ENCODE peak calls at places on chromosomes 7 and 10, in nine cellular contexts. V is PC-3, Z is GM23338, M is fibroblast of lung, A is mammary epithelial cell, H is PC-9, Q is K562, S is GM23248, E is A549. Y is an unnamed sample.

GRCh38 chr7:102813256-102814024 is 64.6 kb downstream of the FAM185A start:
- DNase-seq in V (no peak), Z (no peak), M (no peak), A (peak), H (no peak), Q (no peak), S (no peak), E (no peak), Y (peak)

GRCh38 chr7:69617364-69617763 is 19.1 kb downstream of the AUTS2 start:
- DNase-seq in V (no peak), Z (peak), M (no peak), A (no peak), H (no peak), Q (no peak), S (no peak), E (no peak), Y (no peak)

GRCh38 chr10:33186150-33186549 is 148.3 kb downstream of the NRP1 start:
- DNase-seq in V (no peak), Z (no peak), M (no peak), A (no peak), H (no peak), Q (no peak), S (no peak), E (no peak), Y (no peak)

GRCh38 chr7:70693690-70694356 is 438.1 kb upstream of the GALNT17 start:
- DNase-seq in V (no peak), Z (peak), M (peak), A (peak), H (no peak), Q (no peak), S (peak), E (peak), Y (no peak)

GRCh38 chr10:68558478-68558877 is 1.7 kb upstream of the TET1 start:
- DNase-seq in V (no peak), Z (no peak), M (no peak), A (no peak), H (no peak), Q (no peak), S (no peak), E (no peak), Y (no peak)

GRCh38 chr10:6211341-6212265 is 8.9 kb downstream of the PFKFB3 start:
- DNase-seq in V (no peak), Z (peak), M (peak), A (no peak), H (no peak), Q (no peak), S (peak), E (peak), Y (no peak)

GRCh38 chr7:22728416-22729029 is 1.5 kb downstream of the IL6 start:
- DNase-seq in V (peak), Z (peak), M (peak), A (peak), H (peak), Q (peak), S (peak), E (peak), Y (peak)

GRCh38 chr7:124779194-124779593 is 13.6 kb upstream of the GPR37 start:
- DNase-seq in V (no peak), Z (no peak), M (no peak), A (peak), H (no peak), Q (no peak), S (no peak), E (no peak), Y (no peak)

GRCh38 chr7:77913977-77914607 is 115.5 kb downstream of the PHTF2 start:
- DNase-seq in V (no peak), Z (no peak), M (no peak), A (no peak), H (no peak), Q (peak), S (no peak), E (no peak), Y (no peak)

GRCh38 chr10:104441601-104442000 is 88.0 kb downstream of the CFAP58 start:
- DNase-seq in V (peak), Z (no peak), M (peak), A (peak), H (no peak), Q (no peak), S (peak), E (peak), Y (no peak)

GRCh38 chr10:131180086-131180485 is 131.4 kb downstream of the TCERG1L start:
- DNase-seq in V (no peak), Z (no peak), M (no peak), A (no peak), H (no peak), Q (no peak), S (no peak), E (no peak), Y (no peak)

GRCh38 chr10:112587709-112588108 is 140.7 kb downstream of the VTI1A start:
- DNase-seq in V (no peak), Z (peak), M (no peak), A (no peak), H (no peak), Q (no peak), S (peak), E (no peak), Y (no peak)

GRCh38 chr10:116829711-116830110 is 19.6 kb upstream of the ENO4 start:
- DNase-seq in V (no peak), Z (no peak), M (no peak), A (no peak), H (no peak), Q (no peak), S (no peak), E (no peak), Y (no peak)

GRCh38 chr10:92264249-92264648 is 26.6 kb downstream of the CPEB3 start:
- DNase-seq in V (no peak), Z (no peak), M (no peak), A (no peak), H (no peak), Q (no peak), S (no peak), E (no peak), Y (no peak)

GRCh38 chr7:107327986-107328569 is 141.8 kb upstream of the GPR22 start:
- DNase-seq in V (peak), Z (no peak), M (no peak), A (peak), H (peak), Q (no peak), S (peak), E (peak), Y (no peak)

GRCh38 chr7:24216576-24217116 is 67.3 kb upstream of the NPY start:
- DNase-seq in V (peak), Z (no peak), M (peak), A (peak), H (peak), Q (no peak), S (peak), E (no peak), Y (no peak)

GRCh38 chr7:140391634-140392033 is 6.7 kb downstream of the SLC37A3 start:
- DNase-seq in V (no peak), Z (no peak), M (no peak), A (no peak), H (no peak), Q (peak), S (no peak), E (no peak), Y (no peak)

GRCh38 chr10:4801405-4801804 is 24.6 kb upstream of the AKR1E2 start:
- DNase-seq in V (no peak), Z (peak), M (no peak), A (no peak), H (no peak), Q (no peak), S (no peak), E (no peak), Y (no peak)

GRCh38 chr10:114902151-114902550 is 35.8 kb upstream of the TRUB1 start:
- DNase-seq in V (no peak), Z (no peak), M (no peak), A (no peak), H (no peak), Q (no peak), S (no peak), E (no peak), Y (no peak)

GRCh38 chr7:72112530-72112929 is 299.6 kb downstream of the CALN1 start:
- DNase-seq in V (no peak), Z (no peak), M (no peak), A (no peak), H (no peak), Q (no peak), S (no peak), E (no peak), Y (no peak)

GRCh38 chr10:95327367-95327766 is 36.6 kb upstream of the PDLIM1 start:
- DNase-seq in V (peak), Z (no peak), M (peak), A (peak), H (no peak), Q (no peak), S (no peak), E (no peak), Y (no peak)

GRCh38 chr10:90963331-90963730 is 42.4 kb upstream of the ANKRD1 start:
- DNase-seq in V (no peak), Z (no peak), M (no peak), A (no peak), H (no peak), Q (no peak), S (peak), E (no peak), Y (no peak)

GRCh38 chr10:90983940-90984549 is 63.2 kb upstream of the ANKRD1 start:
- DNase-seq in V (no peak), Z (peak), M (no peak), A (no peak), H (no peak), Q (no peak), S (no peak), E (no peak), Y (no peak)

GRCh38 chr7:26508481-26508880 is 216.8 kb downstream of the SNX10 start:
- DNase-seq in V (peak), Z (peak), M (no peak), A (peak), H (no peak), Q (no peak), S (no peak), E (no peak), Y (no peak)

GRCh38 chr10:78461333-78461732 is 427.7 kb downstream of the RPS24 start:
- DNase-seq in V (no peak), Z (no peak), M (no peak), A (no peak), H (no peak), Q (no peak), S (no peak), E (no peak), Y (no peak)

GRCh38 chr7:29287366-29287765 is 92.8 kb downstream of the CHN2 start:
- DNase-seq in V (peak), Z (no peak), M (peak), A (peak), H (peak), Q (no peak), S (peak), E (peak), Y (peak)
- H3K27ac ChIP-seq in V (peak), Z (no peak), M (no peak), A (peak), H (no peak), Q (no peak), S (no peak), E (no peak), Y (no peak)

GRCh38 chr10:46555366-46555712 is 1.1 kb downstream of the GPRIN2 start:
- DNase-seq in V (no peak), Z (peak), M (no peak), A (no peak), H (no peak), Q (no peak), S (no peak), E (no peak), Y (no peak)
- H3K4me2 ChIP-seq in V (no peak), Z (peak), M (no peak), A (no peak), H (no peak), Q (no peak), S (no peak), E (peak), Y (no peak)

GRCh38 chr7:129707910-129708490 is 96.5 kb downstream of the NRF1 start:
- DNase-seq in V (peak), Z (no peak), M (no peak), A (no peak), H (no peak), Q (no peak), S (no peak), E (no peak), Y (no peak)
- H3K27ac ChIP-seq in V (no peak), Z (no peak), M (no peak), A (no peak), H (no peak), Q (no peak), S (no peak), E (no peak), Y (no peak)

GRCh38 chr7:137342340-137342739 is 1.2 kb downstream of the PTN start:
- DNase-seq in V (no peak), Z (no peak), M (peak), A (no peak), H (no peak), Q (no peak), S (peak), E (no peak), Y (no peak)

GRCh38 chr7:137337902-137338301 is 5.6 kb downstream of the PTN start:
- DNase-seq in V (peak), Z (peak), M (no peak), A (no peak), H (no peak), Q (no peak), S (no peak), E (no peak), Y (no peak)

GRCh38 chr7:137342751-137343482 is 616 bp downstream of the PTN start:
- DNase-seq in V (no peak), Z (no peak), M (no peak), A (peak), H (no peak), Q (no peak), S (peak), E (no peak), Y (no peak)

GRCh38 chr7:137345799-137346449 is 2.4 kb upstream of the PTN start:
- DNase-seq in V (no peak), Z (peak), M (no peak), A (no peak), H (no peak), Q (no peak), S (no peak), E (no peak), Y (no peak)

DNA sequence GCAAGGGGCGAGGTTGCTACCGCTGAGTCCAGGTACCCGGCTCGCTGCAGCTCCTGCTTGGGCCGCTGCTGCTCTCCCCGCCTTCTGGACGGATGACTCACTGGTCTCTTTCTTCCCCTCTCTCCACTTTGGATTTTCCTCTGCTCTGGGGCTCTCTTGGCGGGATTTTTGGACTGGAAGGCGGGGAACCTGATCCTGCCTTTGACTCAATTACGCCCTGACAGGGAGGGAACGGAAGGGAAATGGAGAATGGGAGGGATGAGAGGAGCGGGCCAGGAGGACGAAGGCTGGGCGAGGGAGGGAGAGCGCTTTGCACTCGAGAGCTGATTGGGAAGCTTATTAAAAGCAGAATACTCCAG is at the start of gene PTN:
- DNase-seq in V (peak), Z (peak), M (peak), A (peak), H (no peak), Q (no peak), S (peak), E (no peak), Y (no peak)
- H3K4me2 ChIP-seq in V (peak), Z (peak), M (peak), A (peak), H (peak), Q (no peak), S (peak), E (peak), Y (no peak)

GRCh38 chr7:37726022-37726421 is 42.5 kb downstream of the GPR141 start:
- DNase-seq in V (no peak), Z (no peak), M (no peak), A (no peak), H (no peak), Q (no peak), S (no peak), E (no peak), Y (no peak)

GRCh38 chr7:37730489-37730888 is 46.9 kb downstream of the GPR141 start:
- DNase-seq in V (no peak), Z (no peak), M (no peak), A (no peak), H (no peak), Q (no peak), S (no peak), E (no peak), Y (peak)

GRCh38 chr7:37729160-37729559 is 45.6 kb downstream of the GPR141 start:
- DNase-seq in V (no peak), Z (no peak), M (no peak), A (no peak), H (no peak), Q (no peak), S (no peak), E (no peak), Y (no peak)

GRCh38 chr7:37732253-37732652 is 48.7 kb downstream of the GPR141 start:
- DNase-seq in V (peak), Z (peak), M (peak), A (peak), H (no peak), Q (peak), S (peak), E (peak), Y (peak)

GRCh38 chr7:37728747-37729146 is 45.2 kb downstream of the GPR141 start:
- DNase-seq in V (no peak), Z (no peak), M (no peak), A (peak), H (no peak), Q (no peak), S (no peak), E (no peak), Y (no peak)
- H3K27ac ChIP-seq in V (no peak), Z (no peak), M (no peak), A (no peak), H (no peak), Q (no peak), S (no peak), E (peak), Y (no peak)

GRCh38 chr10:132182591-132182990 is 4.2 kb upstream of the DPYSL4 start:
- DNase-seq in V (no peak), Z (no peak), M (no peak), A (no peak), H (no peak), Q (no peak), S (no peak), E (no peak), Y (no peak)
- H3K4me2 ChIP-seq in V (no peak), Z (no peak), M (no peak), A (no peak), H (no peak), Q (no peak), S (no peak), E (peak), Y (no peak)

GRCh38 chr7:55381696-55382095 is 16.6 kb downstream of the LANCL2 start:
- DNase-seq in V (no peak), Z (peak), M (no peak), A (no peak), H (no peak), Q (no peak), S (no peak), E (no peak), Y (no peak)
- H3K27ac ChIP-seq in V (no peak), Z (no peak), M (no peak), A (no peak), H (no peak), Q (no peak), S (no peak), E (no peak), Y (no peak)

DNA sequence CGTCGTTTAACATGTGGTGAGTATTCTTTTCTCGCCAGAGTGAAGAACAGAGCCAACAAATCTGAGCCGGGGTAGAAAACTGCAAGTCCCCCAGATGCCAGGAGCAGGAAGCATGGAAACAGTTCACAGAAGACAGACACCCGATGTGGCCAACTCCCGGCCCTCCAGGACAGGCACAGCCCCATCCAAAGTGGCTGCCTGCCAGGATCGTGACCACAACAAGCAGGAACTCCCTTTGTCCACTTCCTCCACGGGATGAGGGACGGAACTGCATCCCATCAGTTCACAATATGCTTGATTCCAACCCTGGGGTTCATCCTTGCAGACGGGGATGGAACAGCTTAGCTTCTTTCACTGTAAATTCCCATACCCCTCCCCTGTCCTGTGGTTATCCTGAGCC is 105.4 kb upstream of the FAM204A start:
- DNase-seq in V (peak), Z (no peak), M (peak), A (peak), H (no peak), Q (no peak), S (peak), E (no peak), Y (no peak)
- H3K4me2 ChIP-seq in V (no peak), Z (no peak), M (no peak), A (peak), H (no peak), Q (no peak), S (no peak), E (no peak), Y (no peak)